ENCODE peak calls at places on chromosomes 16 and 17, in ten cellular contexts. Z is pancreas, A is PC-9, C is astrocyte of the spinal cord, O is IMR-90, R is heart right ventricle, D is mesenchymal stem cell, T is mesendoderm, U is HFF-Myc, X is ovary. P is an unnamed sample.

GRCh38 chr17:57519199-57519598 is 225.9 kb downstream of the CCDC182 start:
- DNase-seq in X (no peak), Z (no peak), R (no peak), A (peak), U (no peak), D (peak), O (peak), C (peak), T (peak), P (peak)

GRCh38 chr16:48300391-48300856 is 53.1 kb upstream of the ABCC11 start:
- DNase-seq in U (no peak), T (peak), X (no peak), R (no peak), A (no peak), O (peak), D (peak), Z (no peak), C (peak), P (no peak)

GRCh38 chr17:16934133-16934795 is 37.7 kb downstream of the TNFRSF13B start:
- DNase-seq in D (no peak), Z (no peak), O (no peak), U (no peak), T (no peak), A (no peak), C (no peak), R (no peak), X (no peak), P (peak)

GRCh38 chr16:28218109-28218508 is 6.3 kb upstream of the XPO6 start:
- DNase-seq in U (no peak), D (peak), C (peak), R (no peak), A (peak), O (peak), Z (no peak), T (peak), X (no peak), P (peak)

GRCh38 chr17:67578058-67578457 is 139.7 kb upstream of the NOL11 start:
- DNase-seq in R (no peak), U (no peak), Z (no peak), O (no peak), A (no peak), D (no peak), X (no peak), C (no peak), T (no peak), P (no peak)

GRCh38 chr17:4772235-4772613 is 538 bp downstream of the TM4SF5 start:
- DNase-seq in C (no peak), T (no peak), U (no peak), Z (no peak), O (no peak), X (no peak), A (no peak), R (no peak), D (no peak), P (no peak)

GRCh38 chr17:36182176-36183000 is 6.0 kb upstream of the TBC1D3B start:
- DNase-seq in A (no peak), D (no peak), R (no peak), U (no peak), O (no peak), C (no peak), T (no peak), Z (peak), X (no peak), P (no peak)

GRCh38 chr17:72419866-72420774 is 299.3 kb downstream of the SOX9 start:
- DNase-seq in A (peak), C (peak), X (no peak), T (no peak), Z (no peak), R (no peak), O (no peak), D (no peak), U (no peak), P (no peak)

GRCh38 chr17:9571201-9571600 is 4.4 kb downstream of the STX8 start:
- DNase-seq in R (no peak), T (no peak), X (no peak), A (no peak), Z (no peak), U (no peak), O (no peak), C (no peak), D (no peak), P (no peak)

GRCh38 chr16:14194706-14195105 is 123.6 kb downstream of the MRTFB start:
- DNase-seq in A (no peak), C (no peak), D (no peak), X (no peak), R (no peak), O (no peak), T (no peak), U (no peak), Z (no peak), P (no peak)

GRCh38 chr16:76428858-76429257 is 151.7 kb downstream of the CNTNAP4 start:
- DNase-seq in X (no peak), Z (no peak), D (peak), T (no peak), U (no peak), O (no peak), A (no peak), C (peak), R (no peak), P (no peak)

GRCh38 chr17:19800571-19800970 is 52.5 kb upstream of the ALDH3A1 start:
- DNase-seq in C (no peak), T (no peak), O (no peak), Z (no peak), R (no peak), D (no peak), X (no peak), U (no peak), A (no peak), P (no peak)

GRCh38 chr17:64250211-64250835 is 12.7 kb downstream of the TEX2 start:
- DNase-seq in U (no peak), O (no peak), T (no peak), Z (no peak), A (no peak), R (no peak), X (no peak), D (no peak), C (no peak), P (no peak)

GRCh38 chr16:87874639-87875472 is 5.5 kb upstream of the SLC7A5 start:
- DNase-seq in O (no peak), U (no peak), C (no peak), X (no peak), A (no peak), T (peak), D (no peak), Z (no peak), R (no peak), P (no peak)

GRCh38 chr17:47733414-47734288 is 615 bp downstream of the TBX21 start:
- DNase-seq in T (peak), O (no peak), R (no peak), A (no peak), X (no peak), C (no peak), U (no peak), Z (no peak), D (no peak), P (peak)

GRCh38 chr17:29149431-29150064 is 30.6 kb downstream of the MYO18A start:
- DNase-seq in O (peak), D (no peak), C (no peak), X (peak), Z (peak), T (no peak), R (no peak), A (no peak), U (no peak), P (no peak)

GRCh38 chr17:18377437-18378204 is at the start of gene EVPLL:
- DNase-seq in D (no peak), Z (no peak), R (no peak), T (no peak), A (peak), C (no peak), X (no peak), O (no peak), U (no peak), P (no peak)

GRCh38 chr16:30367349-30368009 is 2.8 kb downstream of the TBC1D10B start:
- DNase-seq in X (no peak), Z (no peak), D (no peak), C (no peak), R (no peak), U (no peak), T (no peak), A (no peak), O (no peak), P (no peak)

GRCh38 chr16:80573700-80574120 is 32.9 kb downstream of the DYNLRB2 start:
- DNase-seq in O (no peak), A (no peak), U (no peak), T (no peak), C (no peak), X (no peak), Z (no peak), R (no peak), D (no peak), P (no peak)

GRCh38 chr16:50152386-50152806 is 710 bp upstream of the TENT4B start:
- DNase-seq in A (no peak), X (no peak), Z (no peak), O (no peak), R (peak), D (peak), C (peak), T (no peak), U (no peak), P (peak)

GRCh38 chr16:25109643-25110042 is 1.9 kb upstream of the LCMT1 start:
- DNase-seq in Z (no peak), D (peak), R (peak), T (no peak), U (peak), X (no peak), A (peak), O (peak), C (peak), P (no peak)

DNA sequence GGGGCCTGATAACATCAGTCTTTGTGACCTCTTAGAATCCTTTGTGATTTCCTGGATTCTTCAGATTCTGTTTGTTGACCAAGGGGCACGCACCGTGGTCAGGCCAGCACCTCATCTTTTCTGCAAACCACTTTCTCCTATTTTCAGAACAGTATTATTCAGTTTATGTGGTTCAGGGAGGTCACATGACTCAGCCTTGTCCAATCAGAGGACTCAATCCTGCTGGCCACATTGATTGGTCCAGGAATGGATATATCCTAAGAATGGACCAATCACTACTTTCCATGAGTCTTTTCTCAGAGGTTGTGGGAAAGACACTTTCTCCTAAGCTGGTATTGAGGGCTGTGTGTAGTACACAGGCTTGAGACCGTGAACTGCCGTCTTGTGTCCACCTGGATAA is 123.1 kb upstream of the EEF2KMT start:
- DNase-seq in T (no peak), A (no peak), O (no peak), Z (no peak), X (no peak), R (no peak), C (no peak), D (no peak), U (no peak), P (no peak)
- H3K4me3 ChIP-seq in T (no peak), A (no peak), O (no peak), Z (no peak), X (no peak), R (no peak), C (no peak), D (no peak), U (no peak), P (no peak)

GRCh38 chr16:5450435-5451104 is 353.0 kb upstream of the EEF2KMT start:
- DNase-seq in Z (no peak), U (no peak), C (no peak), D (no peak), T (peak), O (no peak), R (no peak), A (no peak), X (no peak), P (no peak)
- H3K4me3 ChIP-seq in Z (no peak), U (no peak), C (no peak), D (no peak), T (no peak), O (no peak), R (no peak), A (no peak), X (no peak), P (no peak)

GRCh38 chr16:2858245-2859025 is 465 bp upstream of the PRSS22 start:
- DNase-seq in D (no peak), A (peak), R (no peak), U (no peak), C (no peak), T (peak), X (no peak), Z (peak), O (no peak), P (peak)

GRCh38 chr16:2856686-2857450 is 1.1 kb downstream of the PRSS22 start:
- DNase-seq in A (no peak), R (no peak), T (no peak), D (no peak), C (no peak), Z (no peak), U (no peak), O (no peak), X (no peak), P (no peak)

GRCh38 chr16:2856061-2856670 is 1.8 kb downstream of the PRSS22 start:
- DNase-seq in O (no peak), D (no peak), C (no peak), A (peak), U (no peak), T (peak), Z (peak), R (no peak), X (no peak), P (peak)

GRCh38 chr16:2855536-2855935 is 2.4 kb downstream of the PRSS22 start:
- DNase-seq in R (no peak), D (no peak), O (no peak), A (no peak), T (no peak), Z (no peak), C (no peak), U (no peak), X (no peak), P (no peak)

DNA sequence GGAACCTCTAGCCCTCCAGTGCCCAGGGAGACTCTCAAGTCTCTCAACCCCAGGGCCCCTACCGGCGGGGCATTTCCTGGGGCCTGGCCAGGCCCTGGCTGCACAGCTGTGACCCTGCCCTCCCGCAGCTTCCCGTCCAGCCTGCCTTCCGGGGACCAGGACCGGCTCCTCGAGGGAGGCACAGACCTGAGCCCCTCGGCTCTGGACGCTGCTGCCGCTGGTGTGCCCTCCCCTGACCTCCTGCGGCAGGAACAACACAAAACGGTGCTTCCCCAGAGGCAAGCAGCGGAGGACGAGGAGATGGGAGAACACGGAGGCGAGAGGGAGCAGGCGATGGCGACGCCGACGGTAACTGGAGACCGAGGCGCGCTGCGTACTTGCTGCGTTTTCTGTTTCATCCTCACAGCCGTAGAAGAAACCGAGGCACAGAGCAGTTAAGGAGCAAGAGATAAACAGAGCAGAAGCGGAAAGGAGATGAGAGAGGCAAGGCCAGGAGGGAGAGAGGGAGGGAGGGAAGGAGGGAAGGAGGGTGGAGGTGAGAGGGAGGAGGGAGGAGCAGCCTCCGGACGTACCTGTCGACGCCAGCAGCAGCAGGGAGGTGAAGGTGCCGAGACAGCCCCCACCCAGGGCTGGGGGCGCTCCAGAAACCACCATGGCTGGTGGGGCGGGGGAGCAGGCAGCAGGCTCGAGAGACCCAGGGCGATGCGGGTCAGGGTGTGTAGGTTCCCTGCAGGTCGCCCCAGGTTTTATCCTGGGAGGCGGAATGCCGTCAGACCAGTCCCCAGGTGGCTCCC is at the start of gene PRSS22:
- DNase-seq in R (no peak), D (peak), C (no peak), X (no peak), O (peak), A (peak), T (peak), U (no peak), Z (peak), P (peak)
- H3K4me3 ChIP-seq in R (peak), D (peak), C (no peak), X (no peak), O (peak), A (peak), T (no peak), U (no peak), Z (peak), P (peak)

GRCh38 chr17:848402-848801 is 66.2 kb downstream of the MRM3 start:
- DNase-seq in A (no peak), D (no peak), Z (no peak), T (no peak), O (no peak), R (peak), U (no peak), X (no peak), C (no peak), P (no peak)
- H3K4me3 ChIP-seq in A (no peak), D (no peak), Z (no peak), T (no peak), O (no peak), R (no peak), U (no peak), X (no peak), C (no peak), P (no peak)

DNA sequence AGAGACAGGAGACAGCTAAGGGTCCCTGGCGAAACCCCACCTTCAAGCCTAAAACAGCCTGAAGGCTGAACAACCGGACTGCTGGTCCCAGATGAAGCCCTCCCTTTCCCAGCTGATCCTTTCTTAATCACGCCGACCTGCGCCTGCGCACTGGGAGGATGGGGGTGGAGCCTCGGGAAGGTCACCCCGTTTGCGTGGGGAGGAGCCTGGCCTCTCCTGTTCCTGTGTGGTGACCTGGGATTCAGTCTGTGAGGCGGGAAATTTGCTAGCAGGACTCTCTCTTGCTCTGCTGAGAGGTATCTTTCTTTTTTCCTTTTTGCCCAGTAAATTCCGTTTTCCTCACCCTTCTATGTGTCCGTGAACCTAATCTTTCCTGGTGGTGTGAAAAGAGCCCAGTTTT is 9.6 kb downstream of the FAM20A start:
- DNase-seq in O (no peak), A (no peak), T (peak), Z (peak), U (no peak), D (no peak), C (no peak), R (peak), X (peak), P (no peak)
- H3K4me3 ChIP-seq in O (no peak), A (peak), T (no peak), Z (no peak), U (no peak), D (no peak), C (no peak), R (no peak), X (no peak), P (no peak)

GRCh38 chr16:69938981-69939820 is 11.9 kb upstream of the CLEC18A start:
- DNase-seq in O (no peak), Z (no peak), R (no peak), D (no peak), A (no peak), X (no peak), U (no peak), T (peak), C (no peak), P (no peak)

GRCh38 chr16:69941251-69942098 is 9.7 kb upstream of the CLEC18A start:
- DNase-seq in D (peak), O (no peak), X (no peak), R (no peak), C (no peak), T (no peak), Z (no peak), A (no peak), U (no peak), P (no peak)

GRCh38 chr16:69940676-69941075 is 10.5 kb upstream of the CLEC18A start:
- DNase-seq in T (no peak), D (no peak), Z (no peak), C (no peak), U (no peak), A (no peak), R (no peak), X (no peak), O (no peak), P (no peak)

GRCh38 chr16:69942099-69942491 is 9.0 kb upstream of the CLEC18A start:
- DNase-seq in Z (no peak), X (no peak), U (no peak), R (no peak), C (no peak), D (no peak), T (no peak), O (no peak), A (no peak), P (no peak)

GRCh38 chr16:69939821-69940585 is 11.1 kb upstream of the CLEC18A start:
- DNase-seq in D (no peak), R (no peak), O (no peak), U (no peak), X (no peak), C (no peak), A (no peak), Z (no peak), T (no peak), P (no peak)
- H3K4me3 ChIP-seq in D (no peak), R (no peak), O (no peak), U (no peak), X (no peak), C (no peak), A (no peak), Z (no peak), T (no peak), P (no peak)

DNA sequence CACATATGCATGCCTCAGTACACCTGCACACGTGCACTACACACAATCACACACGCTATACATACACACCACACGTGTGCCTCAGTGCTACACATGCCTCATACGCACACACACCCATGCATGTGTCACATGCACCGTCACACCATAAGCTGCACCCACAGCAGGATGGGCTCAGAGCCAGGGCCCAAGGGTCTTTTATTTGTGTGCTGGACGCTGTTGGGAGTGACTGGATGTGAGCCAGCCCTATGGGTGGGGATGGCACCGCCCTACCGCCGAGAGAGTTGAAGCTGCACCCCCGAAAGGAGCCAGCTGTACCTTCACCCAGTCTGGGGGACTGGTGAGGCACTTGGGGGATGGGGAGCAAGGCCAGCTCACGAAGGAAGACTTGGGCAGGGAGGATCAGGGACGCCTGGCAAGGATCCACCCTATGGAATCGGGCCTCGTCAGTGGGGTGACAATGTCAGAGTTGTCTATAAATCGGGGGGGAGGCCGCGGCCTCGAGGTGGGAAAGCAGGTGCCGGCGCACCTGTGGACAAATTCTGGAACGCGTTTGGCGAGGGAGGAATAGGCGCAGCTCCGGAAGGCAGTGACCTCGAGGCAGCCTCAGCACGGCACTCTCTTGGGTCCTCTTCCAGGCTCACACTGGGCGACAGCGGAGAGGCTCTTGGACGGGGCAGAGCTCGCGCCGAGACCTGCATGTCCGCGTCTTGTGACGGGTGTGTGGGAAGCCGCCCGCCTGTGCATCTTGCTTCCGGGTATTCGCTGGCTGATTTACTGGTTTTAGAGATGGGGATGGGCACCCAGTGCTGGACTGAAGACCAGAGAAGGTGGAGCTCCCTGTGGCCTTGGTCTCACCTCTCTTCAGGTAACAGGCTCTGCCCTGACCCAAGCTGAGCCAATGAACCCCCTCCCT is 7.3 kb downstream of the RGS11 start:
- DNase-seq in Z (peak), X (no peak), O (no peak), U (no peak), T (no peak), R (no peak), D (no peak), C (no peak), A (no peak), P (peak)
- H3K4me3 ChIP-seq in Z (peak), X (no peak), O (no peak), U (no peak), T (no peak), R (no peak), D (no peak), C (no peak), A (no peak), P (no peak)

P was measured in Caco-2.